ENCODE peak calls at places on chromosomes 11 and 22, in nine cellular contexts. G is CD8-positive, alpha-beta T cell; O is Caco-2; N is PC-3; M is body of pancreas; I is left ventricle myocardium inferior; P is lung; Z is tibial nerve; B is H7. J is an unnamed sample. For H3K27me3, the result is how much of the 10 kb centered on the place peaks cover.

GRCh38 chr11:7056828-7057513 is 31.8 kb upstream of the RBMXL2 start:
- DNase-seq in G (no peak), O (no peak), N (no peak), M (no peak), I (no peak), P (no peak), Z (no peak), B (no peak), J (no peak)

GRCh38 chr11:5367461-5368074 is 16.0 kb upstream of the OR51M1 start:
- DNase-seq in G (no peak), O (no peak), N (no peak), M (no peak), I (no peak), P (no peak), Z (no peak), B (no peak), J (no peak)

GRCh38 chr11:10550988-10551657 is 10.1 kb upstream of the RNF141 start:
- DNase-seq in G (no peak), O (no peak), N (no peak), M (no peak), I (no peak), P (no peak), Z (no peak), B (no peak), J (no peak)

GRCh38 chr11:132683602-132684001 is 848.7 kb downstream of the OPCML start:
- DNase-seq in G (no peak), O (no peak), N (no peak), M (no peak), I (no peak), P (no peak), Z (no peak), B (no peak), J (no peak)

GRCh38 chr11:60757231-60757800 is 649 bp downstream of the MS4A15 start:
- DNase-seq in G (no peak), O (no peak), N (no peak), M (no peak), I (no peak), P (no peak), Z (no peak), B (no peak), J (no peak)

GRCh38 chr11:84398017-84398626 is 1112.0 kb upstream of the CCDC90B start:
- DNase-seq in G (no peak), O (peak), N (peak), M (peak), I (no peak), P (no peak), Z (no peak), B (peak), J (no peak)

GRCh38 chr22:34427841-34428240 is 507.6 kb upstream of the LARGE1 start:
- DNase-seq in G (no peak), O (no peak), N (no peak), M (no peak), I (no peak), P (no peak), Z (no peak), B (no peak), J (no peak)

GRCh38 chr22:36759481-36760159 is 16.3 kb downstream of the IFT27 start:
- DNase-seq in G (no peak), O (no peak), N (no peak), M (no peak), I (no peak), P (no peak), Z (no peak), B (peak), J (peak)

GRCh38 chr11:72240461-72241289 is 3.3 kb downstream of the PHOX2A start:
- DNase-seq in G (no peak), O (peak), N (no peak), M (no peak), I (no peak), P (no peak), Z (no peak), B (peak), J (peak)

GRCh38 chr11:15884792-15885540 is 471.4 kb downstream of the SOX6 start:
- DNase-seq in G (no peak), O (peak), N (no peak), M (no peak), I (no peak), P (no peak), Z (no peak), B (no peak), J (no peak)

GRCh38 chr11:14547440-14547839 is 27.3 kb upstream of the PSMA1 start:
- DNase-seq in G (no peak), O (no peak), N (no peak), M (no peak), I (no peak), P (no peak), Z (no peak), B (no peak), J (no peak)

GRCh38 chr11:65041206-65042035 is at the start of gene SAC3D1:
- DNase-seq in G (no peak), O (peak), N (peak), M (peak), I (no peak), P (no peak), Z (no peak), B (peak), J (no peak)

GRCh38 chr11:282630-283360 is 4.6 kb downstream of the NLRP6 start:
- DNase-seq in G (peak), O (no peak), N (no peak), M (no peak), I (no peak), P (no peak), Z (no peak), B (no peak), J (peak)

GRCh38 chr11:87437844-87438223 is 400.1 kb downstream of the TMEM135 start:
- DNase-seq in G (no peak), O (no peak), N (peak), M (no peak), I (no peak), P (no peak), Z (no peak), B (no peak), J (no peak)

GRCh38 chr22:36385491-36386350 is 2.0 kb downstream of the MYH9 start:
- DNase-seq in G (no peak), O (peak), N (peak), M (peak), I (peak), P (peak), Z (no peak), B (peak), J (peak)

GRCh38 chr22:48950151-48950915 is 877.3 kb downstream of the BRD1 start:
- DNase-seq in G (peak), O (no peak), N (no peak), M (no peak), I (no peak), P (peak), Z (no peak), B (peak), J (peak)
- H3K27me3 ChIP-seq in G (under half), O (under half), N (under half), M (under half), I (under half), P (under half), Z (under half), B (under half), J (under half)

DNA sequence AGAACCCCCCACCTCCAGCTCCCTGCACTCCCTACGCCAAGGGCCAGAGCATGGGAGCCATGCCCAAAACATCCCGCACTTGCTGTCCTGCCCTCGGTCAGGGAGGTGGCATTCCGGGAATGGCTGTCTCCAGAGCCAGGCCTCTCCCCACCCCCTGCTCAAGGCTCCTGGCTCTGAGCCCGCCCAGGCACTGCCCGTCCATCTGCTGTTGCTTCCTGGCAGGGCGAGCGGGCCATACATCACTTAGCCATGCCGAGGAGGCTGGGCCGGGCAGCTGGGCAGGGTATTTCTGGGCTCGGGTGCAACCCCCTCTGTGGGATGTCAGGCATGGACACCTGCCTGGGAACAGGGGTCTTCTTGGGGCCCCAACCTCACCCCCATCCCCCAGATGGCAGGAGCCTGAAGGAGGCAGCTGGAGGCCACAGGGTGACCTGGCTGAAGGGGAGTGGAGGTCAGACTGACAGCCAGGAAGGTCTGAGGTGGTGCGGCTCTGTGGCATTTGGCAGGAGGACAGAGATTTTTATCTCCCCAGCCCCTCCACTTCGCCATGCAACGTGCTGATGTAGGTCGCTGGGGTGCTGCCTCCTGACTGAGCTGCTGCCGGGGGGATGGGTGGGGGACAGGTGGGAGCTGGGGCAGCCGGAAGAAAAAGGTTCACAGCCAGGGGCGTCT is 8.7 kb upstream of the CABP7 start:
- DNase-seq in G (no peak), O (no peak), N (no peak), M (peak), I (peak), P (no peak), Z (no peak), B (no peak), J (peak)
- H3K27me3 ChIP-seq in G (under half), O (under half), N (under half), M (under half), I (half or more), P (under half), Z (under half), B (under half), J (under half)

DNA sequence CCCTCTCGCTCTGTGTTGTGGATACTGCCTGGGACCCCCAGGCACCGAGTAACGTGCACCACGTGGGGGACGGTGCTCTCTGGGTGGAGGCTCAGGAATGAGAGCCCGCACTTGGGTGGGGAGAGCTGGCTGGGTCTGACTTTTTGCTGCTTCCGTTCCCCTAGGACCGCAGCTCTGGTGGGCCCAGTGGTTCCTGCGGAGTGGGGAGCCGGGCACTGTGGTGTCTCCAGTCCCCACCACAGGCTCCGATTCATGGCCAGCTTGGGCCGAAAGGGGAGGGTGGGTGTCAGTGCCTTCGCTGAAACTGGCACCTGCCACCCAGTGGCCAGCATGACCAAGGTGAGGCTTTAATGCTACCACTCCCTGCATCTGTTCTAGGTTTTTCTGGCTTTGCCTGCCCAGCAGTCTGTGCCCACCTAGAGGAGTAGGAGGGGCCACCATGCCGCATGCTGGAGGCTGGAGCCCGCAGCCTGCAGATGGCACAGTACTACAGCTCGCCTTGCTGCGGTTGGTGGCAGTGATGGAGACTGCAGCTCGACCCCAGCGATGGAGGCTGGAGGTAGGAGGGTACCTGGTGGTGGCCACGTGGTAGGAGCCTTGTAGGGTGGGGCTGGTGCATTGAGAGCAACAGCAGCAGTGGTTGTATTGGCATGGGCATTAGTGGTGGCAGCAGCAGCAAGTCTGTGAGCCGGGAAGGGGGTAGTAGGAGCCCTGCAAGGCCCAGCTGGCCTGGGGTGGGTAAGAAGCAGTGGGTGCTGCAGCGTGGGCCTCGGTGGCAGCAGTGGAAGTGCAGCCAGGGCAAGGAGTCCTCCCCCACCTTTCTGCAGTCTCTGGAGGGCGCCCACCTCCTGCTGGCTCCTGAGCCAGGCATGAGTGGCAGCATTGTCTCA is 118.8 kb upstream of the VPREB1 start:
- DNase-seq in G (no peak), O (no peak), N (no peak), M (no peak), I (no peak), P (no peak), Z (no peak), B (no peak), J (no peak)
- H3K27me3 ChIP-seq in G (under half), O (under half), N (under half), M (under half), I (under half), P (under half), Z (under half), B (half or more), J (under half)

GRCh38 chr11:75162954-75163353 is 12.0 kb downstream of the SLCO2B1 start:
- DNase-seq in G (no peak), O (no peak), N (no peak), M (no peak), I (no peak), P (no peak), Z (no peak), B (no peak), J (no peak)
- H3K27me3 ChIP-seq in G (under half), O (under half), N (half or more), M (under half), I (under half), P (under half), Z (under half), B (under half), J (under half)

GRCh38 chr11:1652778-1653540 is 23.4 kb downstream of the KRTAP5-5 start:
- DNase-seq in G (peak), O (peak), N (peak), M (peak), I (peak), P (peak), Z (peak), B (peak), J (peak)
- H3K27me3 ChIP-seq in G (under half), O (under half), N (under half), M (under half), I (under half), P (under half), Z (under half), B (under half), J (under half)

DNA sequence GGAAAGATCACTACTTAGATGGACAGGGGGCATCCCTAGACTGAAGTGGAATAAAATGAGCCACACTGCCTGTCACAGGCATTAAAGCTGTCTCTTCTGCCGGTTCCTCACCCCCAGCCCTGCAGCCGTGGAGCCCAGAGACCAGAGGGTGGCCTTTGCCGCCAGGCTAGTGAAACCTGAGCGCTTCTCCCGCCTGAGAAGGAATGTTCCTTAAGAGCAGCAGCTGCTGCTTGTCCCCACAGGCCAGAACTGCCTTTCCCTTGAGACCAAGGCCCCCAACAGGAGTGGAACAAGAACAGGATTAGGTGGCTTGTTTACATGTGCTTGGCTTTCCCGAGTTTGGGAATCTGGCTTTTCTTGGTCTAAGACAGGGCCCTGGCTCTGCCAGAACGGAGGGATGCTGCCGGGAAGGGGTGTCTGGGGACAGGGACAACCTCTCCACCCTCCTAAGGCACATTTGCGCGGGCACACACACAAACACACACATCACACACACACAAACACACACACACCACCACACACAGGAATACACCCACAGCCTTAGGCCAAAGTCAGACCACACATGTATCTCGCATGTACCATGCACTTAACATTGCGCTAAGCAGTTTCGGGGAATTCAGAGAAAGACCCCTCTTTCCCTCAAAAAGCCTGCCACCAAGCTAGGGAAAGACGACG is 91.8 kb downstream of the FEZ1 start:
- DNase-seq in G (no peak), O (no peak), N (no peak), M (no peak), I (no peak), P (no peak), Z (no peak), B (no peak), J (peak)
- H3K27me3 ChIP-seq in G (under half), O (under half), N (half or more), M (under half), I (under half), P (under half), Z (under half), B (under half), J (under half)

DNA sequence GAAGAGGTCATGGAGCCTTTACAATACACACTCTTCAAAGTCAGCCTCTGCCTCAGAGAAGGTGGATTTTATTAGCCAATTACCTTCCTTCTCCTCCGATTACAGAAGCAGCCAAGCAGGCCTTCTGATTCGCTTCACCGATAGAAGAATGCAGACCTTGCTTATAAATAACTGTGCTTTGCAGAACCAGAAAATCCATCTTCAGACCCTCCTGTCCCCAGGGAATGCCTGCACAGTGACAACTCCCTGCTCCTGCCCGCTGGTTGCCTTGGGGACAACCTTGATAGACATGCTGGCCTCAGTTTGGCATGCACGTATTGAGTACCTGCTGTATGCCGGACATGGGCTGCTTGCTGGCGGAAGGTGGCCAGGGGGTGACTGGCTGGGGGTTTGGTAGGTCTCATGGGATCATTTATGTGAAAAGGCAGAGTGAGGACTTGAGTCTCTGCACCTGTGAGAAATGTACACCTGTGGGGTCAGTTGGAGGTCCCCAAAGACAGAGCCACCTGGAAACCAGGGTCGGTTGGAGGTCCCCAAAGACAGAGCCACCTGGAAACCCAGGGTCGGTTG is 1238.7 kb downstream of the BRD1 start:
- DNase-seq in G (no peak), O (no peak), N (no peak), M (no peak), I (no peak), P (no peak), Z (no peak), B (no peak), J (no peak)
- H3K27me3 ChIP-seq in G (under half), O (under half), N (under half), M (under half), I (half or more), P (under half), Z (under half), B (under half), J (under half)

DNA sequence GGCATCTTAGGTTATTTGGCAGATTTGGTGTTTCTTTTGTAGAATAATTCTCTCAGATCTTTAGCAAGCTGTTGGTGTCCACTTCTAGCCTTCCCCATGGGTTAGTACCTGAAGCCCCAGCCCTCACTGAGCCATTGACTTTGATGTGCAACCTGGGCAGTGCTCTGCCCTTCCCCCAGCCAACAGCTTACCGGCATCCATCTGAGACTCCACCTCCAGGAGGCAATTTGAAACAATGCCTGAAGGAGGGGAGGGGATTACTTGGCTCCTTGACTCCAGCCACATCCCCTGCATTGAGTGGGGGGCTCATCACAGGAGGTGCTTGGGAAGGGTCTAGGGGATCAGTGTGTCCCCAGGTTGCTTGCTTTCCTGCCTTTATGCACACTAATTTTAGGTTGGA is 114.8 kb downstream of the TRIM29 start:
- DNase-seq in G (no peak), O (no peak), N (no peak), M (no peak), I (no peak), P (no peak), Z (no peak), B (peak), J (no peak)
- H3K27me3 ChIP-seq in G (under half), O (under half), N (half or more), M (under half), I (half or more), P (under half), Z (under half), B (under half), J (under half)